ENCODE peak calls at places on chromosomes 2 and 18, in nine cellular contexts. One of them, this sample, is unnamed.

GRCh38 chr18:23136326-23137092 is 1.2 kb downstream of the CABLES1 start:
- DNase-seq in H9: peak; percentile 41
- DNase-seq in body of pancreas: no peak
- DNase-seq in dermis microvascular lymphatic vessel endothelial cell: no peak
- DNase-seq in T-helper 2 cell: peak; percentile 49
- DNase-seq in SW480: peak; percentile 22
- DNase-seq in anterior cingulate cortex: peak; percentile 24
- DNase-seq in fibroblast of mammary gland: no peak
- DNase-seq in GM23338: peak; percentile 56
- DNase-seq in this sample: peak; percentile 28

GRCh38 chr2:9830685-9831410 is 12.4 kb upstream of the TAF1B start:
- DNase-seq in H9: no peak
- DNase-seq in SW480: no peak
- DNase-seq in body of pancreas: peak; percentile 44
- DNase-seq in fibroblast of mammary gland: no peak
- DNase-seq in GM23338: no peak
- DNase-seq in dermis microvascular lymphatic vessel endothelial cell: no peak
- DNase-seq in T-helper 2 cell: peak; percentile 49
- DNase-seq in anterior cingulate cortex: no peak
- DNase-seq in this sample: no peak

GRCh38 chr2:168255103-168255502 is 7.7 kb upstream of the STK39 start:
- DNase-seq in body of pancreas: no peak
- DNase-seq in GM23338: no peak
- DNase-seq in dermis microvascular lymphatic vessel endothelial cell: no peak
- DNase-seq in SW480: no peak
- DNase-seq in H9: no peak
- DNase-seq in T-helper 2 cell: no peak
- DNase-seq in fibroblast of mammary gland: no peak
- DNase-seq in anterior cingulate cortex: no peak
- DNase-seq in this sample: no peak

GRCh38 chr2:181526014-181526413 is 68.8 kb downstream of the ITGA4 start:
- DNase-seq in SW480: no peak
- DNase-seq in fibroblast of mammary gland: no peak
- DNase-seq in body of pancreas: no peak
- DNase-seq in H9: no peak
- DNase-seq in GM23338: no peak
- DNase-seq in anterior cingulate cortex: no peak
- DNase-seq in dermis microvascular lymphatic vessel endothelial cell: no peak
- DNase-seq in T-helper 2 cell: no peak
- DNase-seq in this sample: no peak

GRCh38 chr2:30252723-30253688 is 21.7 kb downstream of the LBH start:
- DNase-seq in T-helper 2 cell: peak; percentile 71
- DNase-seq in GM23338: no peak
- DNase-seq in fibroblast of mammary gland: peak; percentile 56
- DNase-seq in H9: no peak
- DNase-seq in dermis microvascular lymphatic vessel endothelial cell: peak; percentile 93
- DNase-seq in SW480: no peak
- DNase-seq in anterior cingulate cortex: no peak
- DNase-seq in body of pancreas: peak; percentile 69
- DNase-seq in this sample: no peak

GRCh38 chr2:216082805-216083204 is 1.1 kb downstream of the TMEM169 start:
- DNase-seq in body of pancreas: no peak
- DNase-seq in SW480: peak; percentile 42
- DNase-seq in T-helper 2 cell: no peak
- DNase-seq in H9: no peak
- DNase-seq in dermis microvascular lymphatic vessel endothelial cell: no peak
- DNase-seq in fibroblast of mammary gland: no peak
- DNase-seq in GM23338: peak; percentile 45
- DNase-seq in anterior cingulate cortex: no peak
- DNase-seq in this sample: no peak

GRCh38 chr2:166240387-166241313 is 112.8 kb upstream of the SCN1A start:
- DNase-seq in GM23338: no peak
- DNase-seq in T-helper 2 cell: no peak
- DNase-seq in H9: no peak
- DNase-seq in dermis microvascular lymphatic vessel endothelial cell: no peak
- DNase-seq in SW480: no peak
- DNase-seq in anterior cingulate cortex: no peak
- DNase-seq in body of pancreas: peak; percentile 12
- DNase-seq in fibroblast of mammary gland: peak; percentile 19
- DNase-seq in this sample: no peak

GRCh38 chr2:11726384-11726783 is 20.0 kb upstream of the LPIN1 start:
- DNase-seq in fibroblast of mammary gland: no peak
- DNase-seq in GM23338: no peak
- DNase-seq in anterior cingulate cortex: no peak
- DNase-seq in body of pancreas: no peak
- DNase-seq in SW480: no peak
- DNase-seq in dermis microvascular lymphatic vessel endothelial cell: no peak
- DNase-seq in T-helper 2 cell: no peak
- DNase-seq in H9: no peak
- DNase-seq in this sample: no peak

GRCh38 chr2:20766798-20767644 is 55.9 kb downstream of the LDAH start:
- DNase-seq in GM23338: no peak
- DNase-seq in anterior cingulate cortex: no peak
- DNase-seq in fibroblast of mammary gland: no peak
- DNase-seq in dermis microvascular lymphatic vessel endothelial cell: no peak
- DNase-seq in H9: no peak
- DNase-seq in body of pancreas: no peak
- DNase-seq in T-helper 2 cell: no peak
- DNase-seq in SW480: no peak
- DNase-seq in this sample: no peak

GRCh38 chr2:26168785-26169184 is 4.1 kb upstream of the GAREM2 start:
- DNase-seq in GM23338: no peak
- DNase-seq in T-helper 2 cell: no peak
- DNase-seq in H9: no peak
- DNase-seq in anterior cingulate cortex: no peak
- DNase-seq in SW480: no peak
- DNase-seq in dermis microvascular lymphatic vessel endothelial cell: no peak
- DNase-seq in body of pancreas: no peak
- DNase-seq in fibroblast of mammary gland: no peak
- DNase-seq in this sample: no peak

GRCh38 chr2:22878094-22878493 is 506.9 kb upstream of the KLHL29 start:
- DNase-seq in GM23338: no peak
- DNase-seq in anterior cingulate cortex: no peak
- DNase-seq in T-helper 2 cell: no peak
- DNase-seq in fibroblast of mammary gland: no peak
- DNase-seq in dermis microvascular lymphatic vessel endothelial cell: no peak
- DNase-seq in SW480: no peak
- DNase-seq in body of pancreas: no peak
- DNase-seq in H9: no peak
- DNase-seq in this sample: no peak

This sample was measured in caudate nucleus.